ENCODE peak calls at places on chromosomes 7 and 10, in five cellular contexts. One of them, this sample, is unnamed.

GRCh38 chr7:140019172-140019571 is 43.6 kb downstream of the PARP12 start:
- DNase-seq in endodermal cell: no peak
- DNase-seq in tibial artery: no peak
- DNase-seq in PC-3: no peak
- DNase-seq in PC-9: no peak
- DNase-seq in this sample: no peak

GRCh38 chr10:75000748-75001321 is 110.6 kb upstream of the SAMD8 start:
- DNase-seq in PC-3: no peak
- DNase-seq in tibial artery: no peak
- DNase-seq in PC-9: no peak
- DNase-seq in endodermal cell: no peak
- DNase-seq in this sample: no peak

GRCh38 chr10:48517911-48518321 is 87.0 kb downstream of the ARHGAP22 start:
- DNase-seq in PC-9: no peak
- DNase-seq in PC-3: no peak
- DNase-seq in endodermal cell: no peak
- DNase-seq in tibial artery: no peak
- DNase-seq in this sample: no peak

GRCh38 chr10:11724938-11725776 is 17.0 kb upstream of the ECHDC3 start:
- DNase-seq in tibial artery: no peak
- DNase-seq in endodermal cell: no peak
- DNase-seq in PC-9: peak
- DNase-seq in PC-3: peak
- DNase-seq in this sample: no peak

GRCh38 chr7:68362745-68363518 is 1235.3 kb upstream of the AUTS2 start:
- DNase-seq in endodermal cell: no peak
- DNase-seq in PC-3: no peak
- DNase-seq in PC-9: no peak
- DNase-seq in tibial artery: no peak
- DNase-seq in this sample: no peak

GRCh38 chr7:139523199-139523941 is at the start of gene CLEC2L:
- DNase-seq in PC-3: no peak
- DNase-seq in PC-9: no peak
- DNase-seq in endodermal cell: peak
- DNase-seq in tibial artery: no peak
- DNase-seq in this sample: no peak

GRCh38 chr10:70849582-70850016 is 33.9 kb downstream of the SGPL1 start:
- DNase-seq in PC-3: peak
- DNase-seq in tibial artery: no peak
- DNase-seq in endodermal cell: no peak
- DNase-seq in PC-9: peak
- DNase-seq in this sample: no peak

GRCh38 chr10:128480601-128481000 is 354.4 kb upstream of the MKI67 start:
- DNase-seq in PC-9: no peak
- DNase-seq in tibial artery: no peak
- DNase-seq in endodermal cell: no peak
- DNase-seq in PC-3: no peak
- DNase-seq in this sample: no peak

GRCh38 chr10:121791761-121792160 is 136.1 kb downstream of the ATE1 start:
- DNase-seq in tibial artery: no peak
- DNase-seq in PC-9: no peak
- DNase-seq in endodermal cell: no peak
- DNase-seq in PC-3: no peak
- DNase-seq in this sample: no peak

GRCh38 chr10:76010703-76011102 is 579.3 kb downstream of the LRMDA start:
- DNase-seq in PC-3: peak
- DNase-seq in tibial artery: no peak
- DNase-seq in PC-9: no peak
- DNase-seq in endodermal cell: no peak
- DNase-seq in this sample: no peak
- H3K4me3 ChIP-seq in PC-3: no peak
- H3K4me3 ChIP-seq in tibial artery: no peak
- H3K4me3 ChIP-seq in PC-9: no peak
- H3K4me3 ChIP-seq in endodermal cell: no peak
- H3K4me3 ChIP-seq in this sample: no peak

DNA sequence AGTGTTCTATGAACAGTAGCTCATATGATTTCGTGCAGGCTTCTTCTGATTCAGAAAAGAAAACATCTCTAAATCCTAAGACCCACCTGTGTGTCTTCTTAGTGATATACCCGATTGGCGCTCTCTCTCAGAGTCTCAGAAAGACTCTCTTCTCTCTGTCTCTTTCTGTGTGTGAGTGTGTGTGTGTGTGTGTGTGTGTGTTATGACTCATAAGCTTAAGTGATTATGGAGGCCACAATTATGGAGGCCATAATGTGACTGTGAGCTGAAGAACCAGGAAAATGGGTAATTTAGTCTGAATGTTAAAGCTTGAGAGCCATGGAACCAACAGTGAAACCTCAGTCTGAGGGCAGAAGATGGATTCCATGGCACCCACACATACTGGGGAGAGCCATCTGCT is 220.4 kb downstream of the KLF6 start:
- DNase-seq in PC-9: no peak
- DNase-seq in PC-3: no peak
- DNase-seq in tibial artery: no peak
- DNase-seq in endodermal cell: no peak
- DNase-seq in this sample: no peak
- TF ChIP-seq CTCF in PC-9: no peak
- TF ChIP-seq CTCF in PC-3: no peak
- TF ChIP-seq CTCF in tibial artery: no peak
- TF ChIP-seq CTCF in endodermal cell: no peak
- TF ChIP-seq CTCF in this sample: no peak

GRCh38 chr10:21501109-21501508 is 24.4 kb downstream of the SKIDA1 start:
- DNase-seq in PC-9: no peak
- DNase-seq in endodermal cell: peak
- DNase-seq in PC-3: no peak
- DNase-seq in tibial artery: no peak
- DNase-seq in this sample: no peak

GRCh38 chr10:21499580-21499909 is 25.9 kb downstream of the SKIDA1 start:
- DNase-seq in PC-3: no peak
- DNase-seq in PC-9: no peak
- DNase-seq in endodermal cell: peak
- DNase-seq in tibial artery: no peak
- DNase-seq in this sample: no peak

GRCh38 chr10:21500578-21500910 is 24.9 kb downstream of the SKIDA1 start:
- DNase-seq in PC-3: no peak
- DNase-seq in PC-9: no peak
- DNase-seq in tibial artery: no peak
- DNase-seq in endodermal cell: peak
- DNase-seq in this sample: no peak

GRCh38 chr10:21498977-21499376 is 26.5 kb downstream of the SKIDA1 start:
- DNase-seq in tibial artery: no peak
- DNase-seq in endodermal cell: peak
- DNase-seq in PC-3: no peak
- DNase-seq in PC-9: no peak
- DNase-seq in this sample: no peak

GRCh38 chr10:21499910-21500577 is 25.4 kb downstream of the SKIDA1 start:
- DNase-seq in endodermal cell: no peak
- DNase-seq in PC-9: no peak
- DNase-seq in PC-3: no peak
- DNase-seq in tibial artery: no peak
- DNase-seq in this sample: no peak
- H3K4me3 ChIP-seq in endodermal cell: peak
- H3K4me3 ChIP-seq in PC-9: no peak
- H3K4me3 ChIP-seq in PC-3: no peak
- H3K4me3 ChIP-seq in tibial artery: peak
- H3K4me3 ChIP-seq in this sample: peak

GRCh38 chr7:72539702-72540101 is 127.6 kb upstream of the CALN1 start:
- DNase-seq in tibial artery: no peak
- DNase-seq in PC-9: no peak
- DNase-seq in endodermal cell: no peak
- DNase-seq in PC-3: no peak
- DNase-seq in this sample: no peak
- TF ChIP-seq CTCF in tibial artery: no peak
- TF ChIP-seq CTCF in PC-9: no peak
- TF ChIP-seq CTCF in endodermal cell: no peak
- TF ChIP-seq CTCF in PC-3: no peak
- TF ChIP-seq CTCF in this sample: no peak

DNA sequence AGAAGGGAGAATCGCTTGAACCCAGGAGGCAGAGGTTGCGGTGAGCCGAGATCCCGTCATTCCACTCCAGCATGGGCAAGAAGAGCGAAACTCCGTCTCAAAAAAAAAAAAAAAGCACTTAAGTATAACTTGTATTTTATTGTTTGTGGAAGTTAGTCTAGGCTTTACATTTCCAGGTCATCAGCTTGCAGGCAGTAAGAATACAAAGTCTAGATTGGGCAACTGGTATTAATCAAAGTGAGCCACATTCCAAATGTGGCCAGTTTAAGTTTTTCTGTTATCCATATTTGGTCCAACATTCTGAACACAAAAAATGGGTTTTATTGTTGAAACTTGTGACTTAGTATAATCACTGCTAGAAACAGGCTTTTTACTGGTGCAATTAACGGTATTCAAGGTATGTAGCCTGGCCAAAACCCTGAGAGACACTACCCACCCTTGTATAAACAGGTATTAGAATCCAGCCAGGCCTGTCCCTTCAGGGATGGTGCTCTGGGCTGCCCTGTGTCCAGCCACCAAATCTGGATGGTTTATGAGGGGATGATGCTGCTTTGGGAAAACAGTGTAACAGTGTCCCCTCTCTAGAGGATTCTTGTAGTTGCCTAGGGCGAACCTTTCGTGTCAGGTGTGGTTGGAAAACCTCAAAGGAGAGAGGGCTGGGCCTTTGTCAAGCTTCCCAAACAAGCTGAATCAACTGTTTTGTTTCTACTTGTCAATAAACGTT is 122.1 kb upstream of the EFCAB10 start:
- DNase-seq in PC-3: no peak
- DNase-seq in PC-9: no peak
- DNase-seq in endodermal cell: no peak
- DNase-seq in tibial artery: no peak
- DNase-seq in this sample: no peak
- H3K4me3 ChIP-seq in PC-3: no peak
- H3K4me3 ChIP-seq in PC-9: no peak
- H3K4me3 ChIP-seq in endodermal cell: no peak
- H3K4me3 ChIP-seq in tibial artery: no peak
- H3K4me3 ChIP-seq in this sample: no peak

DNA sequence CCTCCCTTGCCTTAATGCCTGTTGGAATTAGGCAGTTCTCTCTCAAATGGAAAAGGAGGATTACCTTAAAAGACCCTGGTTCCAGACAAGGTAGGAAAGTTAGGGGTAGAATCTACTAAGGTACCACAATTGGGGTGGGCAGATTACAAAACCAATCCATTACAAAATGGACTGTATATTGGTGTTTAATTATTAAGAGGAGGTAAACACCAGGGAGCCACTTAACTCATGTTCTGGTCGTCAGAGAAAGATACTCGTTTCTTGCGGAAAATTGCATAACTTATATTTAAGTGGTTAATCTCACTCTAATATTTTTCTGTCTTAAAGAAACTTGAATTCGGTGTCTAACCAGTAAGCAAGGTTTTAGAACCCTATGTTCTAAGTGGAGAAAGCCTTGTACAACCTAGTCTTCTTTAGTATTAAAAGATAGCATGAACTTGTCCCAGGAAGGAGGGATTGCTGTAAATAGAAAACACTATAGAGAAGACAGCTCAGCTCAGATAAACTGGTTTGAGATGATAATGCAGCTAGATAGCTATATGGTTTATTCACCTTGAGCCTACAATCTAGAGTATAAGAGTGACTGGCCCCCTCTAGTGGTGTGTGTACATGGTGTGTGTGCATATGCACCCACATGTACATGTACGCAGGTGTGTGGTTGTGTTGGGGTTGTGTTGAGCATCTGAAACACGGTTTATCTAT is 58.0 kb upstream of the STRIP2 start:
- DNase-seq in PC-9: no peak
- DNase-seq in endodermal cell: peak
- DNase-seq in tibial artery: no peak
- DNase-seq in PC-3: peak
- DNase-seq in this sample: no peak
- TF ChIP-seq CTCF in PC-9: peak
- TF ChIP-seq CTCF in endodermal cell: peak
- TF ChIP-seq CTCF in tibial artery: peak
- TF ChIP-seq CTCF in PC-3: peak
- TF ChIP-seq CTCF in this sample: no peak

This sample was measured in thoracic aorta.